ENCODE peak calls at places on chromosome 16, in six cellular contexts. One of them, this sample, is unnamed.
A peak's percentile ranks its signal among the peaks of the same experiment; 100 is the strongest.

GRCh38 chr16:27671410-27671809 is 121.5 kb downstream of the KATNIP start:
- DNase-seq in adrenal gland: no peak
- DNase-seq in heart right ventricle: no peak
- DNase-seq in H9: peak; percentile 40
- DNase-seq in IMR-90: no peak
- DNase-seq in PC-3: peak; percentile 70
- DNase-seq in this sample: no peak

GRCh38 chr16:89383095-89384003 is 107.0 kb downstream of the ANKRD11 start:
- DNase-seq in adrenal gland: peak; percentile 84
- DNase-seq in PC-3: peak; percentile 78
- DNase-seq in heart right ventricle: peak; percentile 48
- DNase-seq in H9: peak; percentile 70
- DNase-seq in IMR-90: peak; percentile 47
- DNase-seq in this sample: no peak

GRCh38 chr16:80577485-80578280 is 36.9 kb downstream of the DYNLRB2 start:
- DNase-seq in adrenal gland: no peak
- DNase-seq in H9: no peak
- DNase-seq in PC-3: no peak
- DNase-seq in heart right ventricle: no peak
- DNase-seq in IMR-90: no peak
- DNase-seq in this sample: no peak

GRCh38 chr16:29007865-29008593 is 23.2 kb downstream of the LAT start:
- DNase-seq in IMR-90: peak; percentile 90
- DNase-seq in H9: no peak
- DNase-seq in adrenal gland: no peak
- DNase-seq in PC-3: peak; percentile 50
- DNase-seq in heart right ventricle: no peak
- DNase-seq in this sample: no peak

GRCh38 chr16:56824335-56824734 is 40.7 kb upstream of the SLC12A3 start:
- DNase-seq in H9: no peak
- DNase-seq in PC-3: no peak
- DNase-seq in heart right ventricle: peak; percentile 10
- DNase-seq in adrenal gland: peak; percentile 77
- DNase-seq in IMR-90: no peak
- DNase-seq in this sample: no peak

GRCh38 chr16:22813223-22813945 is 578 bp upstream of the HS3ST2 start:
- DNase-seq in adrenal gland: peak; percentile 68
- DNase-seq in IMR-90: peak; percentile 7
- DNase-seq in heart right ventricle: peak; percentile 31
- DNase-seq in PC-3: peak; percentile 6
- DNase-seq in H9: peak; percentile 88
- DNase-seq in this sample: peak; percentile 27

GRCh38 chr16:54142787-54143186 is 143.8 kb downstream of the IRX3 start:
- DNase-seq in H9: no peak
- DNase-seq in IMR-90: no peak
- DNase-seq in adrenal gland: no peak
- DNase-seq in PC-3: no peak
- DNase-seq in heart right ventricle: no peak
- DNase-seq in this sample: no peak

GRCh38 chr16:75810998-75811634 is 84.8 kb upstream of the CPHXL start:
- DNase-seq in heart right ventricle: no peak
- DNase-seq in adrenal gland: no peak
- DNase-seq in IMR-90: no peak
- DNase-seq in H9: no peak
- DNase-seq in PC-3: no peak
- DNase-seq in this sample: no peak

GRCh38 chr16:69848635-69849545 is 86.8 kb downstream of the WWP2 start:
- DNase-seq in heart right ventricle: peak; percentile 93
- DNase-seq in IMR-90: peak; percentile 96
- DNase-seq in adrenal gland: peak; percentile 97
- DNase-seq in PC-3: peak; percentile 58
- DNase-seq in H9: no peak
- DNase-seq in this sample: peak; percentile 93

GRCh38 chr16:24900230-24900629 is 54.5 kb downstream of the SLC5A11 start:
- DNase-seq in adrenal gland: no peak
- DNase-seq in PC-3: no peak
- DNase-seq in H9: no peak
- DNase-seq in IMR-90: no peak
- DNase-seq in heart right ventricle: no peak
- DNase-seq in this sample: no peak

GRCh38 chr16:58124601-58124915 is 4.6 kb downstream of the CFAP20 start:
- DNase-seq in H9: no peak
- DNase-seq in heart right ventricle: no peak
- DNase-seq in PC-3: peak; percentile 71
- DNase-seq in IMR-90: peak; percentile 76
- DNase-seq in adrenal gland: no peak
- DNase-seq in this sample: no peak

GRCh38 chr16:58125781-58126335 is 3.3 kb downstream of the CFAP20 start:
- DNase-seq in PC-3: no peak
- DNase-seq in adrenal gland: no peak
- DNase-seq in IMR-90: no peak
- DNase-seq in heart right ventricle: no peak
- DNase-seq in H9: no peak
- DNase-seq in this sample: no peak

GRCh38 chr16:58125041-58125440 is 4.1 kb downstream of the CFAP20 start:
- DNase-seq in adrenal gland: no peak
- DNase-seq in heart right ventricle: no peak
- DNase-seq in H9: no peak
- DNase-seq in PC-3: no peak
- DNase-seq in IMR-90: no peak
- DNase-seq in this sample: no peak

GRCh38 chr16:58126451-58126968 is 2.7 kb downstream of the CFAP20 start:
- DNase-seq in H9: no peak
- DNase-seq in PC-3: no peak
- DNase-seq in heart right ventricle: no peak
- DNase-seq in IMR-90: no peak
- DNase-seq in adrenal gland: no peak
- DNase-seq in this sample: no peak

DNA sequence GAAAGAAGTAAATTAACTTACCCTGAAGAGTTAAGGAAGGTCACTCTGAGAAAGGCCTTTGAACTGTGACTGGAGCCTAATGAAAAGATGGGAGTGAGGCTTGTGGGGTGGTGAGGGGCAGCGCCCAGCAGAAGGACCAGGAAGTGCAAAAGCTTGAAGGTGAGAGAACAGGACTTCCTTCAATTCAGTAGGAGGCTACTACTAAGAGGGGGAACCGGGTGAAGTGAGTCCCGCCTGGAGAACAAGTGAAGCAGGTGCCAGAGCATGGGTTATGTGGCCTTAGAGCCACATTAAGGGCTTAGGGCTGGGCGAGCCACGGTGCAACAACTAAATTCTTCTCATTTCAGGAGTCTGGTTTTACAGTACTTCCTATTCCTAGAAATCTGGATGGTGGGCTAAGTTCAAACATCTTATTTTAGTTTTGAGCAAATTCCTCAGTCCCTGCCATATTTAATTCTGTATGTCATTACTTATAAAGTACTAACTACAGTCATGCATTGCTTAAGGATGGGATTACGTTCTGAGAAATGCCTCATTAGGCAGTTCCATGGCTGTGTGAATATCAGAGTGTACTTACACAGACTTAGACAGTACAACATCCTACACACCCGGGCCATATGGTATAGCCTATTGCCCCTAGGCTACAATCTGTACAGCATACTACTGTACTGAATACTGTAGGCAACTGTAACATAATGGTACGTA is 5.1 kb downstream of the CFAP20 start:
- DNase-seq in heart right ventricle: no peak
- DNase-seq in adrenal gland: no peak
- DNase-seq in PC-3: no peak
- DNase-seq in H9: no peak
- DNase-seq in IMR-90: no peak
- DNase-seq in this sample: no peak
- TF ChIP-seq CTCF in heart right ventricle: no peak
- TF ChIP-seq CTCF in adrenal gland: no peak
- TF ChIP-seq CTCF in PC-3: no peak
- TF ChIP-seq CTCF in H9: no peak
- TF ChIP-seq CTCF in IMR-90: no peak
- TF ChIP-seq CTCF in this sample: no peak

GRCh38 chr16:48616571-48616970 is 6.6 kb upstream of the N4BP1 start:
- DNase-seq in IMR-90: no peak
- DNase-seq in heart right ventricle: no peak
- DNase-seq in H9: no peak
- DNase-seq in adrenal gland: peak; percentile 11
- DNase-seq in PC-3: no peak
- DNase-seq in this sample: no peak
- H3K4me1 ChIP-seq in IMR-90: peaks cover 6% of the 10 kb centered on the region
- H3K4me1 ChIP-seq in heart right ventricle: peaks cover 69% of the 10 kb centered on the region
- H3K4me1 ChIP-seq in H9: peaks cover 5% of the 10 kb centered on the region
- H3K4me1 ChIP-seq in adrenal gland: no peaks in the 10 kb centered on the region
- H3K4me1 ChIP-seq in PC-3: peaks cover 3% of the 10 kb centered on the region
- H3K4me1 ChIP-seq in this sample: peaks cover 10% of the 10 kb centered on the region

DNA sequence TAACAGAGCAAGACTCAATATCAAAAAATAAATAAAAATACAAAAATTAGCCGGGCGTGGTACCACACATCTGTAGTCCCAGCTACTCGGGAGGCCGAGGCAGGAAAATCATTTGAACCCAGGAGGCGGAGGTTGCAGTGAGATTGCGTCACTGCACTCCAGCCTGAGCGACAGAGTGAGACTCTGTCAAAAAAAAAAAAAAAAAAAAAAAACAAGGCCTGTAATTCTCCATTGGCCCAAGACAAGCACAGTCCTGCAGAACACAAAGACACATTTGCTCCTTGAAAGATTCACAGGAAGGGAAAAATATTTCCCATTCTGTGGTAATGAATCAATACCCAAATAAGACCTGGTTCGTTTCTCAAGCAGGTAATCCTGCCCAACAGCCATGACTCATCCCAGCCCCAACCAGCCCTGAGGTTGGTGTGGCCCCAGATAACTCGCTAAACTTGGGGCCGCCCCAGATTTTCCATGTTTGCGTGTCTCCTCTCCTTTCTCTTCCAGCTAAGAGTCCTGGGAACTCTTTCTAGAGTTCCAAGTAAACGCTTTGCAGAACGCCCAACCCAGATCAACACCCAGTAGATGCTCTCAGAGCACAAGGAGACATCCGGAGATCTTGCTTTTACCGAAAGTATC is 40.3 kb upstream of the SNN start:
- DNase-seq in H9: no peak
- DNase-seq in PC-3: peak; percentile 82
- DNase-seq in heart right ventricle: peak; percentile 30
- DNase-seq in adrenal gland: no peak
- DNase-seq in IMR-90: peak; percentile 60
- DNase-seq in this sample: no peak
- H3K27ac ChIP-seq in H9: no peak overlapping the region
- H3K27ac ChIP-seq in PC-3: peak overlapping the region; percentile 57
- H3K27ac ChIP-seq in heart right ventricle: peak overlapping the region; percentile 73
- H3K27ac ChIP-seq in adrenal gland: peak overlapping the region; percentile 70
- H3K27ac ChIP-seq in IMR-90: no peak overlapping the region
- H3K27ac ChIP-seq in this sample: no peak overlapping the region

GRCh38 chr16:85237817-85238216 is 125.5 kb upstream of the CIBAR2 start:
- DNase-seq in H9: no peak
- DNase-seq in heart right ventricle: no peak
- DNase-seq in adrenal gland: no peak
- DNase-seq in IMR-90: no peak
- DNase-seq in PC-3: no peak
- DNase-seq in this sample: no peak

GRCh38 chr16:85235988-85236831 is 123.9 kb upstream of the CIBAR2 start:
- DNase-seq in adrenal gland: no peak
- DNase-seq in PC-3: no peak
- DNase-seq in heart right ventricle: peak; percentile 63
- DNase-seq in IMR-90: no peak
- DNase-seq in H9: no peak
- DNase-seq in this sample: no peak

GRCh38 chr16:85239239-85239638 is 127.0 kb upstream of the CIBAR2 start:
- DNase-seq in adrenal gland: no peak
- DNase-seq in IMR-90: no peak
- DNase-seq in PC-3: no peak
- DNase-seq in heart right ventricle: no peak
- DNase-seq in H9: no peak
- DNase-seq in this sample: no peak

GRCh38 chr16:85239871-85240270 is 127.6 kb upstream of the CIBAR2 start:
- DNase-seq in PC-3: no peak
- DNase-seq in H9: no peak
- DNase-seq in heart right ventricle: no peak
- DNase-seq in adrenal gland: no peak
- DNase-seq in IMR-90: no peak
- DNase-seq in this sample: no peak

GRCh38 chr16:85238233-85238647 is 126.0 kb upstream of the CIBAR2 start:
- DNase-seq in heart right ventricle: peak; percentile 36
- DNase-seq in adrenal gland: peak; percentile 77
- DNase-seq in PC-3: no peak
- DNase-seq in IMR-90: peak; percentile 95
- DNase-seq in H9: peak; percentile 75
- DNase-seq in this sample: peak; percentile 74
- TF ChIP-seq CTCF in heart right ventricle: no peak
- TF ChIP-seq CTCF in adrenal gland: peak; percentile 18
- TF ChIP-seq CTCF in PC-3: no peak
- TF ChIP-seq CTCF in IMR-90: peak; percentile 37
- TF ChIP-seq CTCF in H9: peak; percentile 50
- TF ChIP-seq CTCF in this sample: peak; percentile 25

DNA sequence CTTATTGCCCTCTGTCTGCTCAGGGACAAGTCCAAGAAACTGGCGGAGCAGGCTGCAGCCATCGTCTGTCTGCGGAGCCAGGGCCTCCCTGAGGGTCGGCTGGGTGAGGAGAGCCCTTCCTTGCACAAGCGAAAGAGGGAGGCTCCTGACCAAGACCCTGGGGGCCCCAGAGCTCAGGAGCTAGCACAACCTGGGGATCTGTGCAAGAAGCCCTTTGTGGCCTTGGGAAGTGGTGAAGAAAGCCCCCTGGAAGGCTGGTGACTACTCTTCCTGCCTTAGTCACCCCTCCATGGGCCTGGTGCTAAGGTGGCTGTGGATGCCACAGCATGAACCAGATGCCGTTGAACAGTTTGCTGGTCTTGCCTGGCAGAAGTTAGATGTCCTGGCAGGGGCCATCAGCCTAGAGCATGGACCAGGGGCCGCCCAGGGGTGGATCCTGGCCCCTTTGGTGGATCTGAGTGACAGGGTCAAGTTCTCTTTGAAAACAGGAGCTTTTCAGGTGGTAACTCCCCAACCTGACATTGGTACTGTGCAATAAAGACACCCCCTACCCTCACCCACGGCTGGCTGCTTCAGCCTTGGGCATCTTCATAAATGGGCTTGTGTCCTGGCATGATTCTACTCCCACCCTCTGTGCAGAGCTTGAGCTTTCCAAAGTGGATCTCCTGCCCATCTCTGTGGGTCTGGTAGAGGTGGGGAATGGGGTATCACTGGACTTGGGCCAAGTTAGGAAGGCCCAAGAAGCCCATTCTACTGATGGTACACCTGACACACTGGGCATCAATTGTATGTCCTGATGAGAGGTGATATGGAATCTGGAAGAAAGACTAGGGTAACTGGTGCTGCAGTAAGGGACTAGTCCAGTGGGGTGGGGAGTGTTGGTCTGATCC is 6.2 kb upstream of the NFATC3 start:
- DNase-seq in IMR-90: no peak
- DNase-seq in H9: no peak
- DNase-seq in adrenal gland: peak; percentile 50
- DNase-seq in heart right ventricle: no peak
- DNase-seq in PC-3: no peak
- DNase-seq in this sample: no peak
- H3K4me1 ChIP-seq in IMR-90: peaks cover 15% of the 10 kb centered on the region
- H3K4me1 ChIP-seq in H9: no peaks in the 10 kb centered on the region
- H3K4me1 ChIP-seq in adrenal gland: peaks cover 37% of the 10 kb centered on the region
- H3K4me1 ChIP-seq in heart right ventricle: peaks cover 77% of the 10 kb centered on the region
- H3K4me1 ChIP-seq in PC-3: no peaks in the 10 kb centered on the region
- H3K4me1 ChIP-seq in this sample: peaks cover 10% of the 10 kb centered on the region

DNA sequence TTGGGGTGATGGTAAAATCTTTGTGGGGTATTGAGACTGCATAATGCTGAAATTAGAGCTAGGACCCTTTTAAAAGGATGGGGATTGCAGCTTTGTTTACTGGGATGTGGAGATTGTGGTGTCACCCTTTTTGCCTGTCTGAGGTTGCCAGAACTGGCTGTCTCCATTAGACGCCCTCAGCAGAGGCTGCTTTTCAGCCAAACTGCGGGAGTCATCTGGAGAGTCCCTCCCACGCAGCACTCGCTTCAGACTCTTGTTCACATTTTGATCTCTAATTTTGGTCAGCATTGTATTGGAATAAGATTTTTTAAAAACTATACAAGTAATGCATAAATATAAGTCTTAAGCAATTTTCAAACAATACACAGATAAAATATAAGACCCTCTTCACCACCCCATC is 27.9 kb upstream of the JPT2 start:
- DNase-seq in adrenal gland: no peak
- DNase-seq in PC-3: no peak
- DNase-seq in heart right ventricle: no peak
- DNase-seq in H9: no peak
- DNase-seq in IMR-90: no peak
- DNase-seq in this sample: no peak
- H3K27ac ChIP-seq in adrenal gland: no peak overlapping the region
- H3K27ac ChIP-seq in PC-3: no peak overlapping the region
- H3K27ac ChIP-seq in heart right ventricle: no peak overlapping the region
- H3K27ac ChIP-seq in H9: no peak overlapping the region
- H3K27ac ChIP-seq in IMR-90: no peak overlapping the region
- H3K27ac ChIP-seq in this sample: no peak overlapping the region

This sample was measured in thoracic aorta.